ENCODE peak calls at places on chromosomes 3 and 15, in four cellular contexts. Y is right lobe of liver; H is HT1080; F is CD8-positive, alpha-beta memory T cell. P is an unnamed sample.

GRCh38 chr15:76328962-76329361 is 7.6 kb upstream of the ISL2 start:
- DNase-seq in F (no peak), H (peak), Y (no peak), P (no peak)

GRCh38 chr15:88023956-88024355 is 232.6 kb downstream of the NTRK3 start:
- DNase-seq in Y (no peak), F (no peak), H (no peak), P (peak)

GRCh38 chr15:73078291-73078690 is 26.0 kb downstream of the NEO1 start:
- DNase-seq in Y (no peak), F (no peak), H (no peak), P (no peak)

GRCh38 chr3:37662708-37663107 is 199.0 kb upstream of the CTDSPL start:
- DNase-seq in F (no peak), H (no peak), Y (no peak), P (no peak)

GRCh38 chr15:94135748-94136147 is 95.6 kb upstream of the MCTP2 start:
- DNase-seq in Y (no peak), H (no peak), F (no peak), P (no peak)

GRCh38 chr15:89652666-89653065 is 2.6 kb downstream of the KIF7 start:
- DNase-seq in H (no peak), F (no peak), Y (no peak), P (no peak)

GRCh38 chr3:161096771-161097367 is 8.3 kb downstream of the B3GALNT1 start:
- DNase-seq in H (peak), F (no peak), Y (no peak), P (no peak)

GRCh38 chr15:78316211-78317077 is 17.0 kb upstream of the SKIC8 start:
- DNase-seq in F (no peak), H (no peak), Y (no peak), P (no peak)

GRCh38 chr15:62482715-62483429 is 317.8 kb upstream of the C2CD4B start:
- DNase-seq in Y (no peak), H (peak), F (no peak), P (no peak)

GRCh38 chr3:42664443-42664814 is 10.9 kb downstream of the ZBTB47 start:
- DNase-seq in Y (no peak), F (no peak), H (no peak), P (no peak)

P was measured in CMK.